ENCODE peak calls at places on chromosomes 3 and 15, in nine cellular contexts. V, G, K, T, M, D, C, I and F are unnamed samples.

GRCh38 chr3:67113802-67114407 is 115.8 kb downstream of the KBTBD8 start:
- DNase-seq in C (peak), V (peak), I (peak), M (peak), K (peak), G (peak), D (peak), T (peak), F (peak)

GRCh38 chr3:159502986-159503385 is 485.6 kb upstream of the IL12A start:
- DNase-seq in V (no peak), C (no peak), I (no peak), D (no peak), M (no peak), K (no peak), T (no peak), G (no peak), F (no peak)

GRCh38 chr15:39181348-39181747 is 399.5 kb upstream of the THBS1 start:
- DNase-seq in D (no peak), V (no peak), C (no peak), K (no peak), M (no peak), G (no peak), T (no peak), I (no peak), F (no peak)

GRCh38 chr3:101926594-101927105 is 77.3 kb downstream of the NFKBIZ start:
- DNase-seq in V (no peak), T (no peak), I (no peak), C (no peak), M (no peak), K (no peak), G (peak), D (no peak), F (no peak)

GRCh38 chr3:51932471-51933370 is 9.0 kb downstream of the RRP9 start:
- DNase-seq in G (peak), K (no peak), D (no peak), V (no peak), T (no peak), M (no peak), C (no peak), I (no peak), F (no peak)

GRCh38 chr15:66900586-66901310 is 164.7 kb upstream of the SMAD3 start:
- DNase-seq in G (no peak), V (no peak), T (no peak), C (no peak), M (no peak), K (no peak), I (no peak), D (no peak), F (no peak)

GRCh38 chr3:46477145-46477544 is 12.4 kb upstream of the LTF start:
- DNase-seq in C (no peak), D (no peak), T (no peak), G (no peak), M (no peak), I (no peak), K (no peak), V (no peak), F (no peak)

GRCh38 chr3:99499235-99499798 is 139.1 kb upstream of the COL8A1 start:
- DNase-seq in M (peak), V (peak), G (peak), C (peak), I (no peak), D (no peak), K (peak), T (no peak), F (no peak)

GRCh38 chr3:147195896-147196295 is 210.4 kb downstream of the ZIC4 start:
- DNase-seq in I (no peak), C (no peak), M (no peak), V (no peak), G (peak), D (no peak), K (no peak), T (no peak), F (no peak)

GRCh38 chr15:74423443-74424257 is 10.1 kb downstream of the SEMA7A start:
- DNase-seq in C (no peak), I (no peak), V (no peak), G (no peak), D (no peak), K (no peak), M (no peak), T (no peak), F (no peak)

GRCh38 chr3:178084938-178085816 is 451.1 kb upstream of the KCNMB2 start:
- DNase-seq in K (peak), G (peak), C (peak), I (no peak), D (no peak), T (peak), V (peak), M (peak), F (peak)

GRCh38 chr3:50270422-50270831 is 1.5 kb downstream of the SEMA3B start:
- DNase-seq in D (no peak), G (no peak), M (no peak), K (peak), V (no peak), C (no peak), I (no peak), T (no peak), F (no peak)

GRCh38 chr3:184354740-184355139 is 6.7 kb downstream of the CLCN2 start:
- DNase-seq in K (no peak), M (no peak), C (no peak), I (no peak), V (no peak), G (no peak), D (no peak), T (no peak), F (no peak)

GRCh38 chr3:161266731-161267150 is 45.6 kb downstream of the NMD3 start:
- DNase-seq in I (no peak), M (no peak), G (peak), V (no peak), D (no peak), C (no peak), K (no peak), T (no peak), F (no peak)

GRCh38 chr3:142818651-142819050 is 70.2 kb downstream of the PCOLCE2 start:
- DNase-seq in I (no peak), M (no peak), K (no peak), T (no peak), D (no peak), G (no peak), C (no peak), V (no peak), F (no peak)

GRCh38 chr3:100087203-100087602 is 27.1 kb downstream of the FILIP1L start:
- DNase-seq in G (peak), K (no peak), D (no peak), V (no peak), M (no peak), I (no peak), C (peak), T (no peak), F (no peak)

GRCh38 chr3:53114011-53114400 is 16.2 kb downstream of the RFT1 start:
- DNase-seq in K (peak), I (peak), T (peak), C (peak), G (peak), M (peak), D (peak), V (peak), F (peak)

GRCh38 chr3:151769175-151769574 is 35.4 kb downstream of the AADACL2 start:
- DNase-seq in D (no peak), M (no peak), C (no peak), T (no peak), I (no peak), G (no peak), V (no peak), K (no peak), F (no peak)

GRCh38 chr3:32374788-32375595 is 16.7 kb upstream of the CMTM7 start:
- DNase-seq in G (peak), K (peak), T (peak), C (peak), M (peak), I (peak), V (peak), D (peak), F (no peak)

GRCh38 chr3:94303266-94303665 is 240.4 kb downstream of the NSUN3 start:
- DNase-seq in T (no peak), C (no peak), D (no peak), K (no peak), V (no peak), M (no peak), I (no peak), G (no peak), F (no peak)

GRCh38 chr3:15815696-15816095 is 17.9 kb upstream of the ANKRD28 start:
- DNase-seq in D (no peak), M (no peak), I (no peak), K (no peak), V (no peak), C (peak), G (peak), T (no peak), F (no peak)

GRCh38 chr3:182078314-182078713 is 366.6 kb downstream of the SOX2 start:
- DNase-seq in K (no peak), I (no peak), D (no peak), M (no peak), C (no peak), T (no peak), V (no peak), G (no peak), F (no peak)

GRCh38 chr15:25690673-25691543 is 172.2 kb downstream of the ATP10A start:
- DNase-seq in D (no peak), I (no peak), V (no peak), K (no peak), C (no peak), G (peak), T (no peak), M (peak), F (no peak)